ENCODE peak calls at places on chromosomes 2 and 18, in six cellular contexts. G, J, P, W, K and T are unnamed samples.

GRCh38 chr2:217430916-217431576 is 571.2 kb upstream of the TNP1 start:
- DNase-seq in G (no peak), J (no peak), P (no peak), W (no peak), K (no peak), T (no peak)

GRCh38 chr2:63872571-63873328 is 31.1 kb downstream of the UGP2 start:
- DNase-seq in G (no peak), J (no peak), P (no peak), W (no peak), K (no peak), T (no peak)

GRCh38 chr18:75220786-75221355 is 10.3 kb downstream of the TSHZ1 start:
- DNase-seq in G (no peak), J (no peak), P (no peak), W (no peak), K (no peak), T (no peak)

GRCh38 chr2:172038604-172039003 is 38.9 kb downstream of the METAP1D start:
- DNase-seq in G (peak; percentile 9), J (no peak), P (no peak), W (no peak), K (no peak), T (no peak)

GRCh38 chr2:234289789-234290188 is 207.1 kb downstream of the ARL4C start:
- DNase-seq in G (peak; percentile 63), J (no peak), P (no peak), W (no peak), K (no peak), T (no peak)

GRCh38 chr2:150698016-150698661 is 210.7 kb upstream of the RND3 start:
- DNase-seq in G (no peak), J (no peak), P (no peak), W (no peak), K (no peak), T (no peak)

GRCh38 chr2:26615336-26616031 is 25.7 kb downstream of the CIB4 start:
- DNase-seq in G (peak; percentile 60), J (peak; percentile 30), P (no peak), W (no peak), K (peak; percentile 48), T (no peak)

GRCh38 chr18:58044370-58045264 is 591 bp downstream of the NEDD4L start:
- DNase-seq in G (peak; percentile 41), J (peak; percentile 64), P (peak; percentile 90), W (peak; percentile 22), K (peak; percentile 83), T (peak; percentile 28)

GRCh38 chr2:109472331-109473005 is 141.3 kb downstream of the SEPTIN10 start:
- DNase-seq in G (no peak), J (no peak), P (peak; percentile 51), W (no peak), K (no peak), T (no peak)

GRCh38 chr2:217186565-217187218 is 326.8 kb upstream of the TNP1 start:
- DNase-seq in G (no peak), J (peak; percentile 8), P (no peak), W (peak; percentile 26), K (no peak), T (no peak)

GRCh38 chr18:62576277-62576676 is 53.5 kb downstream of the ZCCHC2 start:
- DNase-seq in G (no peak), J (no peak), P (no peak), W (no peak), K (no peak), T (no peak)

GRCh38 chr2:73985318-73986084 is 791 bp downstream of the TET3 start:
- DNase-seq in G (peak; percentile 36), J (peak; percentile 46), P (peak; percentile 91), W (peak; percentile 44), K (peak; percentile 75), T (peak; percentile 47)

GRCh38 chr2:6772366-6772710 is 93.4 kb downstream of the CMPK2 start:
- DNase-seq in G (no peak), J (no peak), P (no peak), W (no peak), K (no peak), T (no peak)

GRCh38 chr2:239035997-239036731 is 188.3 kb downstream of the TWIST2 start:
- DNase-seq in G (no peak), J (no peak), P (no peak), W (no peak), K (peak; percentile 58), T (no peak)

GRCh38 chr2:189002079-189002478 is 27.9 kb downstream of the COL3A1 start:
- DNase-seq in G (peak; percentile 80), J (no peak), P (no peak), W (no peak), K (no peak), T (no peak)

GRCh38 chr18:22700920-22701319 is 232.2 kb upstream of the RBBP8 start:
- DNase-seq in G (no peak), J (no peak), P (no peak), W (no peak), K (no peak), T (no peak)

GRCh38 chr2:105194022-105194681 is 47.4 kb upstream of the GPR45 start:
- DNase-seq in G (no peak), J (no peak), P (no peak), W (no peak), K (no peak), T (no peak)

GRCh38 chr18:61541673-61542072 is 208.4 kb downstream of the CDH20 start:
- DNase-seq in G (no peak), J (no peak), P (no peak), W (no peak), K (no peak), T (no peak)

GRCh38 chr2:45443012-45443411 is 168.1 kb downstream of the SRBD1 start:
- DNase-seq in G (no peak), J (no peak), P (no peak), W (no peak), K (no peak), T (no peak)

GRCh38 chr2:100891911-100892642 is 72.1 kb downstream of the NPAS2 start:
- DNase-seq in G (peak; percentile 63), J (no peak), P (no peak), W (peak; percentile 39), K (no peak), T (no peak)

GRCh38 chr18:6959110-6959509 is 158.5 kb downstream of the LAMA1 start:
- DNase-seq in G (no peak), J (no peak), P (no peak), W (no peak), K (no peak), T (no peak)

GRCh38 chr2:113260930-113261329 is 17.8 kb downstream of the PAX8 start:
- DNase-seq in G (no peak), J (no peak), P (no peak), W (no peak), K (no peak), T (no peak)

DNA sequence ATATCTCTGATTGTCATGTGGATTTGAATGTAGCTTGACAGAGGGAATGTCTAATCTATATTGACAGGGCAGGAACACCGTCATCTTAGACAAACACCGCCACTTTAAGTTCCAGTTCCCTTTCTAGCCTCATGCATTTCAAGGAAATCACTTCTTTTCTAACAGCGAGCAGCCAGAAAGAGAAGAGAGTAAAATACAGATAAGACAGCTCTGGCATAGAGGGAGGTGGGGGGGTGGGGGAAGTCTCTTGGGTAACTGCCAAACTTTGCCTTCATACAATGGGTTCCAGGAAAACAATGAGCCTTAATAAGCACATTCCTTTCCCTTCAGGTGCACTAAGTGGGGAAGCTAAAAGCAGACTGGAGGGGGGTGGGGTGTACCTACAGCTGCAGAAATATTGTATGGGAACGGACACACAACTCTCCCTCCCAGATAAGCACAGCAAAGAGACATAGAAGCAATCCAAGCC is 37.2 kb downstream of the CASP10 start:
- DNase-seq in G (no peak), J (peak; percentile 73), P (no peak), W (peak; percentile 24), K (no peak), T (no peak)
- H3K27ac ChIP-seq in G (no peak overlapping the region), J (no peak overlapping the region), P (peak overlapping the region; percentile 48), W (peak overlapping the region; percentile 68), K (peak overlapping the region; percentile 52), T (no peak overlapping the region)

GRCh38 chr18:77055429-77056310 is 76.9 kb downstream of the MBP start:
- DNase-seq in G (no peak), J (no peak), P (peak; percentile 94), W (no peak), K (peak; percentile 73), T (peak; percentile 24)
- H3K4me1 ChIP-seq in G (peaks cover 34% of the 10 kb centered on the region), J (peaks cover 34% of the 10 kb centered on the region), P (peaks cover 97% of the 10 kb centered on the region), W (peaks cover 69% of the 10 kb centered on the region), K (peaks cover 65% of the 10 kb centered on the region), T (peaks cover 91% of the 10 kb centered on the region)

GRCh38 chr2:166373951-166374350 is 1.8 kb downstream of the SCN9A start:
- DNase-seq in G (peak; percentile 80), J (no peak), P (no peak), W (no peak), K (no peak), T (no peak)

GRCh38 chr2:166373539-166373938 is 2.2 kb downstream of the SCN9A start:
- DNase-seq in G (no peak), J (no peak), P (no peak), W (no peak), K (no peak), T (no peak)

GRCh38 chr2:166372046-166372445 is 3.7 kb downstream of the SCN9A start:
- DNase-seq in G (peak; percentile 67), J (no peak), P (no peak), W (no peak), K (no peak), T (no peak)

GRCh38 chr2:166375205-166375735 is 474 bp downstream of the SCN9A start:
- DNase-seq in G (peak; percentile 36), J (no peak), P (no peak), W (no peak), K (no peak), T (no peak)

DNA sequence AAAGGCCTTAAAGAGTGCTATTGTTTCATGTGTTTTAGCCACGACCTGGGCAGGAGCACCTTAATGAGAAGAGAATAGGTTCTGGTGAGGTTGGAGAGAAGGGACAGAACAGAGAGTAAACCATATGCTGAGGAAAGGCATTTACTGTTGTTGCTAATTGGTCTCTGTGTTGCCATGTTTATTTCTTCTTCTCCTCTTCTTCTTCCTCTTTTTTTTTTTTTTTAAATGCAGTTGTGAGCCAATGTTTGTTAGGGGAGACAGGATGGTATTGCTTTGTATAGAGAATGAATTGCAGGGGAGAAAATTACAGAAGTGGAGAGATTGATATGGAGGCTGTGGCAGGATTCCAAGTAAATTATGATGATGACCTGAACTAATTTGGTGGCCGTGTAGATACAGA is 2.6 kb downstream of the SCN9A start:
- DNase-seq in G (no peak), J (no peak), P (no peak), W (no peak), K (no peak), T (no peak)
- H3K4me3 ChIP-seq in G (peak overlapping the region; percentile 16), J (no peak overlapping the region), P (no peak overlapping the region), W (no peak overlapping the region), K (no peak overlapping the region), T (no peak overlapping the region)

GRCh38 chr18:5630766-5631413 is 87.1 kb upstream of the EPB41L3 start:
- DNase-seq in G (no peak), J (no peak), P (no peak), W (no peak), K (no peak), T (no peak)

GRCh38 chr18:5627756-5628511 is 84.1 kb upstream of the EPB41L3 start:
- DNase-seq in G (no peak), J (no peak), P (no peak), W (no peak), K (no peak), T (no peak)

GRCh38 chr18:5628512-5629255 is 84.9 kb upstream of the EPB41L3 start:
- DNase-seq in G (peak; percentile 14), J (peak; percentile 33), P (peak; percentile 73), W (peak; percentile 41), K (peak; percentile 83), T (no peak)

GRCh38 chr18:5632041-5632440 is 88.2 kb upstream of the EPB41L3 start:
- DNase-seq in G (no peak), J (no peak), P (no peak), W (no peak), K (no peak), T (no peak)

GRCh38 chr18:5630057-5630765 is 86.4 kb upstream of the EPB41L3 start:
- DNase-seq in G (peak; percentile 25), J (peak; percentile 74), P (peak; percentile 80), W (peak; percentile 69), K (peak; percentile 91), T (no peak)
- H3K27ac ChIP-seq in G (no peak overlapping the region), J (no peak overlapping the region), P (no peak overlapping the region), W (peak overlapping the region; percentile 63), K (peak overlapping the region; percentile 79), T (no peak overlapping the region)